ENCODE peak calls at places on chromosomes 16 and 17, in nine cellular contexts. One of them, this sample, is unnamed.

GRCh38 chr17:69047368-69048263 is 13.1 kb downstream of the ABCA9 start:
- DNase-seq in BE2C: no peak
- DNase-seq in stomach: peak; percentile 76
- DNase-seq in MM.1S: no peak
- DNase-seq in body of pancreas: peak; percentile 85
- DNase-seq in heart right ventricle: peak; percentile 59
- DNase-seq in PC-9: peak; percentile 68
- DNase-seq in epithelial cell of esophagus: peak; percentile 56
- DNase-seq in PC-3: no peak
- DNase-seq in this sample: peak; percentile 42

GRCh38 chr17:71071041-71071440 is 901.7 kb downstream of the KCNJ2 start:
- DNase-seq in body of pancreas: no peak
- DNase-seq in heart right ventricle: no peak
- DNase-seq in stomach: no peak
- DNase-seq in epithelial cell of esophagus: no peak
- DNase-seq in PC-3: no peak
- DNase-seq in BE2C: no peak
- DNase-seq in PC-9: no peak
- DNase-seq in MM.1S: no peak
- DNase-seq in this sample: no peak

GRCh38 chr16:65667013-65667578 is 545.2 kb upstream of the CDH11 start:
- DNase-seq in heart right ventricle: no peak
- DNase-seq in stomach: no peak
- DNase-seq in PC-3: peak; percentile 24
- DNase-seq in MM.1S: no peak
- DNase-seq in BE2C: no peak
- DNase-seq in epithelial cell of esophagus: peak; percentile 45
- DNase-seq in PC-9: no peak
- DNase-seq in body of pancreas: no peak
- DNase-seq in this sample: peak; percentile 5

GRCh38 chr17:4796550-4796915 is 569 bp downstream of the PSMB6 start:
- DNase-seq in stomach: no peak
- DNase-seq in PC-9: peak; percentile 41
- DNase-seq in BE2C: peak; percentile 41
- DNase-seq in epithelial cell of esophagus: peak; percentile 50
- DNase-seq in heart right ventricle: no peak
- DNase-seq in PC-3: peak; percentile 36
- DNase-seq in body of pancreas: no peak
- DNase-seq in MM.1S: no peak
- DNase-seq in this sample: no peak

GRCh38 chr17:54992797-54993639 is 24.5 kb downstream of the STXBP4 start:
- DNase-seq in heart right ventricle: peak; percentile 8
- DNase-seq in stomach: no peak
- DNase-seq in PC-9: peak; percentile 2
- DNase-seq in BE2C: peak; percentile 26
- DNase-seq in epithelial cell of esophagus: peak; percentile 71
- DNase-seq in body of pancreas: no peak
- DNase-seq in PC-3: peak; percentile 82
- DNase-seq in MM.1S: peak; percentile 64
- DNase-seq in this sample: no peak

GRCh38 chr17:3710951-3711383 is 12.7 kb upstream of the HASPIN start:
- DNase-seq in MM.1S: peak; percentile 96
- DNase-seq in stomach: no peak
- DNase-seq in heart right ventricle: no peak
- DNase-seq in epithelial cell of esophagus: peak; percentile 55
- DNase-seq in PC-3: peak; percentile 55
- DNase-seq in PC-9: peak; percentile 41
- DNase-seq in BE2C: no peak
- DNase-seq in body of pancreas: no peak
- DNase-seq in this sample: no peak

GRCh38 chr17:76667786-76668453 is 24.4 kb upstream of the ST6GALNAC1 start:
- DNase-seq in PC-3: no peak
- DNase-seq in epithelial cell of esophagus: peak; percentile 45
- DNase-seq in PC-9: no peak
- DNase-seq in stomach: no peak
- DNase-seq in body of pancreas: no peak
- DNase-seq in BE2C: no peak
- DNase-seq in heart right ventricle: no peak
- DNase-seq in MM.1S: no peak
- DNase-seq in this sample: no peak

GRCh38 chr16:85124636-85125346 is 12.5 kb upstream of the CIBAR2 start:
- DNase-seq in epithelial cell of esophagus: no peak
- DNase-seq in heart right ventricle: no peak
- DNase-seq in MM.1S: no peak
- DNase-seq in PC-3: no peak
- DNase-seq in PC-9: no peak
- DNase-seq in stomach: no peak
- DNase-seq in body of pancreas: no peak
- DNase-seq in BE2C: no peak
- DNase-seq in this sample: no peak

GRCh38 chr16:57998484-57998883 is 2.0 kb downstream of the ZNF319 start:
- DNase-seq in MM.1S: no peak
- DNase-seq in PC-9: peak; percentile 72
- DNase-seq in stomach: peak; percentile 46
- DNase-seq in body of pancreas: no peak
- DNase-seq in PC-3: peak; percentile 45
- DNase-seq in heart right ventricle: no peak
- DNase-seq in BE2C: peak; percentile 6
- DNase-seq in epithelial cell of esophagus: peak; percentile 83
- DNase-seq in this sample: no peak

GRCh38 chr16:57025941-57026777 is 36.8 kb downstream of the NLRC5 start:
- DNase-seq in PC-9: no peak
- DNase-seq in PC-3: no peak
- DNase-seq in body of pancreas: no peak
- DNase-seq in epithelial cell of esophagus: no peak
- DNase-seq in BE2C: no peak
- DNase-seq in heart right ventricle: no peak
- DNase-seq in stomach: no peak
- DNase-seq in MM.1S: no peak
- DNase-seq in this sample: no peak

GRCh38 chr16:48971571-48972071 is 310.0 kb downstream of the CBLN1 start:
- DNase-seq in epithelial cell of esophagus: peak; percentile 84
- DNase-seq in BE2C: no peak
- DNase-seq in PC-3: peak; percentile 69
- DNase-seq in body of pancreas: no peak
- DNase-seq in stomach: no peak
- DNase-seq in heart right ventricle: no peak
- DNase-seq in MM.1S: no peak
- DNase-seq in PC-9: no peak
- DNase-seq in this sample: no peak

GRCh38 chr17:60888812-60889709 is 211.4 kb downstream of the BCAS3 start:
- DNase-seq in heart right ventricle: no peak
- DNase-seq in MM.1S: no peak
- DNase-seq in PC-3: peak; percentile 62
- DNase-seq in body of pancreas: no peak
- DNase-seq in PC-9: no peak
- DNase-seq in BE2C: no peak
- DNase-seq in stomach: no peak
- DNase-seq in epithelial cell of esophagus: peak; percentile 5
- DNase-seq in this sample: peak; percentile 21

DNA sequence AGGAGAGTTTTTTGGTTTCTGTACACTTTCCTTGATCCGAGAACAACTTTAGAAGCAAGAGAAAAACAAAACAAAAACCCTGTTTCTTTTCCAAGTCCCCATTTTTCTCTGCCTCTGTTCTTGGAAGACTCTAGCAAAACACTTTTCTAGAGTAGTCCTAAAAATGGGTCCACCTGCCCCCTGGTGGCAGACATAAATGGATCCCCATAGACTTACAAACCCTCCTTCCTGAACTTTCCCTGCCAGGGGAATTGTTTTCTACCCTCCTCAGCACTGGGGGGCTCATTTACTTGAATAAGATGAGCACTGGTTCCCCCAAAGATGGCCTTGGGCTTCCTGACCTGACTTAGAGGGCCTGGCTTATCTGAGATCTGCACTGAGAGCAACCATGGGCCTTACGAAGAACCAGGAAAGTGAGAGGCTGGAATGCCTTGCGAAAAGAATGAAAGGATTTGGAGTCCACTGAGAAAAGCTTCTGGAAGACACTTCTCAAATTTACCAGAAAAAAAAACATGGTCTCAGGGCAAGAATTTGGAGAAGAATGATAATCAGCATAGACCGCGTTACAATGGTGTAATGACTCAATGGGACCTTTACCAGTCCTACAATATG is 48.0 kb upstream of the CDYL2 start:
- DNase-seq in BE2C: peak; percentile 6
- DNase-seq in stomach: no peak
- DNase-seq in PC-9: peak; percentile 3
- DNase-seq in body of pancreas: no peak
- DNase-seq in epithelial cell of esophagus: peak; percentile 43
- DNase-seq in heart right ventricle: no peak
- DNase-seq in PC-3: peak; percentile 69
- DNase-seq in MM.1S: peak; percentile 33
- DNase-seq in this sample: no peak
- TF ChIP-seq CTCF in BE2C: peak; percentile 33
- TF ChIP-seq CTCF in stomach: no peak
- TF ChIP-seq CTCF in PC-9: peak; percentile 61
- TF ChIP-seq CTCF in body of pancreas: no peak
- TF ChIP-seq CTCF in epithelial cell of esophagus: peak; percentile 42
- TF ChIP-seq CTCF in heart right ventricle: no peak
- TF ChIP-seq CTCF in PC-3: peak; percentile 74
- TF ChIP-seq CTCF in MM.1S: peak; percentile 44
- TF ChIP-seq CTCF in this sample: peak; percentile 44

DNA sequence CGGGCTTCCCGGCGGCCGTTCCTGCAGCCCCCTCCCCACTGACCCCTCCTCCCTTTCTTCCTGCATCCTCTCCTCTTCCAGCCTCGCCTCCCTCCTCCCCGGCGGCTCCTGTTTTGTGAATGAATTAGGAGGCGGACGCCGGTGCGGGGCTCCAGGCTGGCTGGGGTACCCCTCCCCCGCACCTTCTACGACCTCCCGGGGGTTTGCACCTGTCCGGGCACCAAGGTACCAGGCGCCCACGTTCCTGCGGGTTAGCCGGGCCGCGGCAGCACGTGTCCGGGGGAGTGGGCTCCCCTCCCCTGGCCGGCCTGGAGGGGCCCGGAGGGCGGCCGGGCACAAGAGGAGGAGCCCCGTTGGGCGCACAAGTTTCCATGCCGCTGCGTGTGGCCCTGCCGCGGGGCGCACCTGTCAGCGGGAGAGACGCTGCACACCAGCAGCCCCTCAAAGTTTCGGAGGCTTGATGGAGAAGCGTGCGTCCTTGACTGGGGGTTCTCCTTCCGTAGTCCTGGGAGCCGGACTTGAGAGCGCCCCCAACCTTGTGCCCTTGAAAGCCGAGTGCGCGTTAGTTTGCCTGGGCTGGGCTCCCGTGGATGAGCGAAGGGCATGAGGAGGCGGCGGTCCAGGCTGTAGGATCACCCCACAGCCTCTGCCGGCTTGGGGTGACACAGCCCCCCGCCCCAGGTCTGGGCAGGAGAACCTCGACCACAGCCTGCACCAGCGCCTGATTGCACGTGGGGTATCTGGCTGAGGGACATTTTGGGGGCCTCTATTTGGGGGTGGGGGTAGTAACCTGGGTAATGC is 1.2 kb downstream of the HAS3 start:
- DNase-seq in MM.1S: no peak
- DNase-seq in epithelial cell of esophagus: no peak
- DNase-seq in heart right ventricle: no peak
- DNase-seq in PC-3: no peak
- DNase-seq in BE2C: no peak
- DNase-seq in body of pancreas: no peak
- DNase-seq in PC-9: peak; percentile 12
- DNase-seq in stomach: no peak
- DNase-seq in this sample: no peak
- H3K4me3 ChIP-seq in MM.1S: peak overlapping the region; percentile 67
- H3K4me3 ChIP-seq in epithelial cell of esophagus: peak overlapping the region; percentile 62
- H3K4me3 ChIP-seq in heart right ventricle: peak overlapping the region; percentile 56
- H3K4me3 ChIP-seq in PC-3: peak overlapping the region; percentile 98
- H3K4me3 ChIP-seq in BE2C: peak overlapping the region; percentile 54
- H3K4me3 ChIP-seq in body of pancreas: peak overlapping the region; percentile 17
- H3K4me3 ChIP-seq in PC-9: peak overlapping the region; percentile 93
- H3K4me3 ChIP-seq in stomach: peak overlapping the region; percentile 70
- H3K4me3 ChIP-seq in this sample: peak overlapping the region; percentile 63

GRCh38 chr16:30903002-30903401 is 6.6 kb downstream of the CTF1 start:
- DNase-seq in PC-9: no peak
- DNase-seq in stomach: no peak
- DNase-seq in epithelial cell of esophagus: no peak
- DNase-seq in body of pancreas: no peak
- DNase-seq in MM.1S: no peak
- DNase-seq in heart right ventricle: no peak
- DNase-seq in BE2C: no peak
- DNase-seq in PC-3: no peak
- DNase-seq in this sample: no peak

GRCh38 chr16:30910427-30911029 is 12.8 kb upstream of the FBXL19 start:
- DNase-seq in body of pancreas: no peak
- DNase-seq in epithelial cell of esophagus: peak; percentile 84
- DNase-seq in PC-9: no peak
- DNase-seq in PC-3: no peak
- DNase-seq in heart right ventricle: no peak
- DNase-seq in MM.1S: no peak
- DNase-seq in stomach: no peak
- DNase-seq in BE2C: no peak
- DNase-seq in this sample: no peak

GRCh38 chr16:30903596-30903995 is 7.2 kb downstream of the CTF1 start:
- DNase-seq in body of pancreas: no peak
- DNase-seq in epithelial cell of esophagus: no peak
- DNase-seq in BE2C: no peak
- DNase-seq in heart right ventricle: peak; percentile 63
- DNase-seq in stomach: no peak
- DNase-seq in PC-3: no peak
- DNase-seq in MM.1S: no peak
- DNase-seq in PC-9: no peak
- DNase-seq in this sample: no peak

GRCh38 chr16:30904114-30904780 is 7.8 kb downstream of the CTF1 start:
- DNase-seq in PC-3: no peak
- DNase-seq in epithelial cell of esophagus: no peak
- DNase-seq in MM.1S: no peak
- DNase-seq in PC-9: no peak
- DNase-seq in stomach: no peak
- DNase-seq in heart right ventricle: no peak
- DNase-seq in BE2C: no peak
- DNase-seq in body of pancreas: no peak
- DNase-seq in this sample: no peak

DNA sequence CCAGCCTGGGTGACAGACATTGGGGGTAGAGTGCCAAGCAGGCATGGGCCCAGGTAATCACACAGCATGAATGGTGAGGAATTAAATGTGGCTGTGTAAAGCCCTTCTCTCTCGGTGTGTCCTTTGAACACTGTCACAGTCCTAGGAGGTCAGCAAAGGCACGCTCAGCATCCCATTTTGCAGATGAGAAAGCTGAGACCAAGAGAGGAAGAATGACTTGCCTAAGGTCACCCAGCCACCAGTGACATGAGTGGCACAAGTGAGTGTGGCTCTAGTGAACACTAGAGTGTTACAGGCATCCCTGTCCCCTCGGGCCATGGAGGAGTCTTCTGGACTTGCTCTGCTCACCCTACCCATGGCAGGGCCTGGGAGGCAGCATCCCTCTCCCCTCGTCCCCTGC is 10.7 kb downstream of the CTF1 start:
- DNase-seq in PC-3: no peak
- DNase-seq in BE2C: no peak
- DNase-seq in heart right ventricle: no peak
- DNase-seq in epithelial cell of esophagus: no peak
- DNase-seq in body of pancreas: no peak
- DNase-seq in MM.1S: no peak
- DNase-seq in stomach: no peak
- DNase-seq in PC-9: no peak
- DNase-seq in this sample: no peak
- TF ChIP-seq CTCF in PC-3: no peak
- TF ChIP-seq CTCF in BE2C: no peak
- TF ChIP-seq CTCF in heart right ventricle: no peak
- TF ChIP-seq CTCF in epithelial cell of esophagus: no peak
- TF ChIP-seq CTCF in body of pancreas: no peak
- TF ChIP-seq CTCF in MM.1S: no peak
- TF ChIP-seq CTCF in stomach: no peak
- TF ChIP-seq CTCF in PC-9: no peak
- TF ChIP-seq CTCF in this sample: no peak

GRCh38 chr17:7046127-7046724 is 2.3 kb upstream of the SLC16A11 start:
- DNase-seq in epithelial cell of esophagus: peak; percentile 97
- DNase-seq in heart right ventricle: no peak
- DNase-seq in PC-3: peak; percentile 86
- DNase-seq in body of pancreas: peak; percentile 95
- DNase-seq in BE2C: no peak
- DNase-seq in PC-9: peak; percentile 96
- DNase-seq in MM.1S: no peak
- DNase-seq in stomach: peak; percentile 96
- DNase-seq in this sample: no peak
- H3K4me3 ChIP-seq in epithelial cell of esophagus: peak overlapping the region; percentile 31
- H3K4me3 ChIP-seq in heart right ventricle: peak overlapping the region; percentile 15
- H3K4me3 ChIP-seq in PC-3: peak overlapping the region; percentile 64
- H3K4me3 ChIP-seq in body of pancreas: no peak overlapping the region
- H3K4me3 ChIP-seq in BE2C: no peak overlapping the region
- H3K4me3 ChIP-seq in PC-9: peak overlapping the region; percentile 55
- H3K4me3 ChIP-seq in MM.1S: peak overlapping the region; percentile 52
- H3K4me3 ChIP-seq in stomach: peak overlapping the region; percentile 26
- H3K4me3 ChIP-seq in this sample: no peak overlapping the region

This sample was measured in AG04449.